ENCODE peak calls at places on chromosomes 7 and 10, in eight cellular contexts. T, X, O, D, A, W, M and U are unnamed samples.
A peak's percentile ranks its signal among the peaks of the same experiment; 100 is the strongest.

GRCh38 chr7:26291699-26292538 is at the start of gene SNX10:
- DNase-seq in T (peak; percentile 88), X (no peak), O (peak; percentile 79), D (no peak), A (peak; percentile 67), W (peak; percentile 57), M (peak; percentile 78), U (no peak)

GRCh38 chr10:78925800-78926319 is 142.9 kb upstream of the ZMIZ1 start:
- DNase-seq in T (no peak), X (peak; percentile 82), O (no peak), D (peak; percentile 98), A (no peak), W (peak; percentile 97), M (no peak), U (peak; percentile 76)

GRCh38 chr7:13028731-13029099 is 341.3 kb downstream of the ARL4A start:
- DNase-seq in T (no peak), X (no peak), O (no peak), D (no peak), A (no peak), W (no peak), M (no peak), U (no peak)

GRCh38 chr7:154919324-154920222 is 83.4 kb downstream of the PAXIP1 start:
- DNase-seq in T (no peak), X (no peak), O (no peak), D (no peak), A (no peak), W (peak; percentile 13), M (no peak), U (no peak)

GRCh38 chr10:113704637-113705343 is 25.1 kb downstream of the CASP7 start:
- DNase-seq in T (peak; percentile 64), X (no peak), O (no peak), D (peak; percentile 60), A (peak; percentile 29), W (peak; percentile 4), M (no peak), U (no peak)

GRCh38 chr10:79403441-79404230 is 41.8 kb downstream of the ZCCHC24 start:
- DNase-seq in T (peak; percentile 61), X (no peak), O (peak; percentile 57), D (no peak), A (no peak), W (peak; percentile 10), M (peak; percentile 80), U (no peak)

GRCh38 chr10:14860782-14861181 is 17.9 kb upstream of the SUV39H2 start:
- DNase-seq in T (no peak), X (no peak), O (no peak), D (no peak), A (peak; percentile 81), W (no peak), M (no peak), U (no peak)

GRCh38 chr10:100728928-100729876 is 16.2 kb upstream of the PAX2 start:
- DNase-seq in T (peak; percentile 86), X (no peak), O (no peak), D (peak; percentile 13), A (peak; percentile 31), W (no peak), M (no peak), U (no peak)

GRCh38 chr10:129900825-129901224 is 63.2 kb downstream of the EBF3 start:
- DNase-seq in T (no peak), X (no peak), O (no peak), D (no peak), A (no peak), W (no peak), M (no peak), U (no peak)

GRCh38 chr10:125154529-125154928 is 5.8 kb downstream of the CTBP2 start:
- DNase-seq in T (no peak), X (no peak), O (no peak), D (no peak), A (no peak), W (no peak), M (no peak), U (no peak)

GRCh38 chr7:90719159-90719558 is 123.0 kb downstream of the CDK14 start:
- DNase-seq in T (no peak), X (no peak), O (no peak), D (no peak), A (no peak), W (no peak), M (no peak), U (no peak)

DNA sequence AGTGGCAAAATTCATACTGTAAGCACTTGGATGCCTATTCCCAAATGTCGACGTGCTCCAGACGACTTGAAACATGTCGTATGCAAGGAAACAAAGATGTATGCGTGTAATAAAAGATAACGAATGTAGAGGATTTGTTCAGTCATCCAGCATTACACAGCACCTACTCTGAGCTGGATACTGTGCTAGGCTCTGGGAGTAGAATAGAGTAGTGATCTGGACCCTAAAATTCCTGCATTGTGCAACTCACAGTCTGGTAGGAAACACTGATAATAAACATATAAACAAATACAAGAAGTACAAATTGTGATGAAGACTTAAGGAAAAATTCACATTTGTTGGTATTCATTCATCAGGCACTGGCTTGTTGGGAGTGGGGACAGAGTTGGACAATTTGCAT is 5.7 kb upstream of the TBX20 start:
- DNase-seq in T (no peak), X (no peak), O (no peak), D (no peak), A (no peak), W (no peak), M (no peak), U (no peak)
- H3K27me3 ChIP-seq in T (peaks cover 100% of the 10 kb centered on the region), X (peaks cover 50% of the 10 kb centered on the region), O (peaks cover 100% of the 10 kb centered on the region), D (peaks cover 79% of the 10 kb centered on the region), A (peaks cover 77% of the 10 kb centered on the region), W (peaks cover 71% of the 10 kb centered on the region), M (peaks cover 63% of the 10 kb centered on the region), U (peaks cover 85% of the 10 kb centered on the region)

GRCh38 chr10:24989867-24990266 is 26.1 kb downstream of the ENKUR start:
- DNase-seq in T (no peak), X (no peak), O (no peak), D (peak; percentile 23), A (no peak), W (no peak), M (no peak), U (no peak)
- TF ChIP-seq CTCF in T (no peak), X (peak; percentile 7), O (no peak), D (peak; percentile 38), A (no peak), W (no peak), M (peak; percentile 11), U (no peak)

DNA sequence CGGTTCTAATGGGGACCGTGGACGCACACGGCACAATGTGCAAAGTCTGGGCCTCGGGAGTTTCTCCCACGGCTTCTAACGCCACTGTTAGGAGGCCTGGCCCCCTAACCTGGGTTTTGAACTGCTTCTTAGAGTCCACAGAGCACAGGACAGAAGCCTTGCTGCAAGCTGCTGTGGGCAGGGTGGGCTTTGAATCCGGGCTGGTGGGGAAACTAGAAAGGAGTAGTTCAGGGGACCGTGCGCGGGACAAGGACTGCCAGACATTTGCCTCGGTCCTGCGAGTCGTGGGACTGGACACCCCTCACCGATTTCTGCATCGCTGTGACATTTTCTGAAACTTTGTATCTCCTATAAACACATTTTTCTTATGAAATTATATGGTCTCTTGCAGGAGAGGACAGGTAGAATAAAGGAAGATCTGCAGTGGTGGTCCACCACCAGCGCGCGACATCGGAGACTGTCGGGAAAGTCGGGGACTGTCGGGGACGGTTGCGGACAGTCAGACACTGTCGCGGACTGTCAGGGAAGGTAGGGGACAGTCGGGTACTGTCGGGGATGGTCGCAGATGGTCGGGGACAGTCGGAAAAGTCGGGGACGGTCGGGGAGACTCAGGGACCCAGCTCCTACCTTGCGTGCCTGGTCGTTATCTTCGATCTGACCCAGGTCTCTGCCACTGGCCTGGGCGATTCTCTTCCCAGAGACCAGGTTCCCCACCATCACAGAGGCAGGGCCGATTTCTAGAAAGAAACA is 222.1 kb downstream of the ZMYND11 start:
- DNase-seq in T (no peak), X (no peak), O (no peak), D (no peak), A (no peak), W (no peak), M (no peak), U (no peak)
- H3K36me3 ChIP-seq in T (no peaks in the 10 kb centered on the region), X (peaks cover 33% of the 10 kb centered on the region), O (peaks cover 73% of the 10 kb centered on the region), D (peaks cover 75% of the 10 kb centered on the region), A (no peaks in the 10 kb centered on the region), W (no peaks in the 10 kb centered on the region), M (peaks cover 8% of the 10 kb centered on the region), U (peaks cover 1% of the 10 kb centered on the region)

GRCh38 chr7:130393095-130393494 is 12.8 kb downstream of the CPA1 start:
- DNase-seq in T (no peak), X (no peak), O (no peak), D (peak; percentile 80), A (no peak), W (no peak), M (no peak), U (no peak)

GRCh38 chr7:130394421-130395188 is 14.3 kb downstream of the CPA1 start:
- DNase-seq in T (no peak), X (no peak), O (no peak), D (no peak), A (no peak), W (no peak), M (no peak), U (no peak)

GRCh38 chr7:130397056-130397455 is 16.8 kb downstream of the CPA1 start:
- DNase-seq in T (no peak), X (no peak), O (no peak), D (no peak), A (no peak), W (no peak), M (no peak), U (no peak)

GRCh38 chr7:130392456-130392860 is 12.2 kb downstream of the CPA1 start:
- DNase-seq in T (no peak), X (no peak), O (no peak), D (peak; percentile 71), A (no peak), W (no peak), M (no peak), U (no peak)

GRCh38 chr7:130393799-130394411 is 13.6 kb downstream of the CPA1 start:
- DNase-seq in T (no peak), X (no peak), O (no peak), D (no peak), A (no peak), W (no peak), M (no peak), U (no peak)
- H3K27me3 ChIP-seq in T (no peaks in the 10 kb centered on the region), X (no peaks in the 10 kb centered on the region), O (no peaks in the 10 kb centered on the region), D (no peaks in the 10 kb centered on the region), A (no peaks in the 10 kb centered on the region), W (no peaks in the 10 kb centered on the region), M (no peaks in the 10 kb centered on the region), U (no peaks in the 10 kb centered on the region)

DNA sequence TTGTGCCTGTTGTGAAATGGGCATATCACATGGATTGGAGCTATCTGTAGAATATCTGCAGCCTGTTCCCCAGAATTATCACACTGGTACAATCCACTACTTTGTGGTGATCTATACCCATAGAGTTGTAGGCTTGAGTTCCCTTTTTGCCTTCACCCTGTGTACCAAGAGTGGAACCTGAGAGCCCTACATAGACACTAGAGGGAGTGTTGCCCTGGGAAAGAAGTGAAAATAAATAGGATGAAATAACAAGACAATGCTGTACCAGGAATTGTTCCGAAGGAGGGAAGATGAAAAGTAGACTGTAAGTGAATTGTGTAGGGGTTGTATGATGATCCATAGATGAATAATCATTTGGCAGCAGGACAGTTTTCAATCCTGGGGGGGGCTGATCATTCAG is 9.0 kb downstream of the SORCS3 start:
- DNase-seq in T (peak; percentile 33), X (no peak), O (no peak), D (no peak), A (no peak), W (no peak), M (no peak), U (no peak)
- TF ChIP-seq CTCF in T (peak; percentile 63), X (no peak), O (no peak), D (no peak), A (no peak), W (peak; percentile 37), M (peak; percentile 51), U (peak; percentile 63)